ENCODE peak calls at places on chromosome 5, in seven cellular contexts. S is RWPE1, T is Calu3, W is astrocyte of the cerebellum, J is GM12878, L is B cell, R is psoas muscle. P is an unnamed sample.

GRCh38 chr5:173328896-173329369 is 719 bp upstream of the STC2 start:
- DNase-seq in S (peak; percentile 77), T (peak; percentile 76), W (no peak), R (no peak), J (no peak), L (no peak), P (peak; percentile 45)

GRCh38 chr5:173326501-173326960 is 1.7 kb downstream of the STC2 start:
- DNase-seq in T (peak; percentile 27), R (no peak), S (peak; percentile 75), J (no peak), W (peak; percentile 68), L (no peak), P (no peak)

GRCh38 chr5:107949688-107950341 is 279.1 kb upstream of the EFNA5 start:
- DNase-seq in S (no peak), R (no peak), L (no peak), T (no peak), W (no peak), J (no peak), P (no peak)

GRCh38 chr5:87263498-87263897 is 4.2 kb upstream of the RASA1 start:
- DNase-seq in S (no peak), R (no peak), T (no peak), W (no peak), J (no peak), L (no peak), P (no peak)

GRCh38 chr5:132901036-132901435 is 27.6 kb downstream of the LEAP2 start:
- DNase-seq in T (no peak), R (no peak), W (no peak), S (no peak), J (no peak), L (no peak), P (no peak)

GRCh38 chr5:153900703-153901395 is 137.9 kb downstream of the FAM114A2 start:
- DNase-seq in S (peak; percentile 85), R (no peak), W (peak; percentile 82), L (no peak), J (no peak), T (no peak), P (no peak)

GRCh38 chr5:127754259-127754658 is 51.1 kb downstream of the CCDC192 start:
- DNase-seq in W (no peak), J (no peak), T (peak; percentile 25), R (no peak), S (no peak), L (no peak), P (no peak)

GRCh38 chr5:149857499-149857898 is 87.1 kb downstream of the PDE6A start:
- DNase-seq in W (no peak), L (no peak), J (no peak), T (peak; percentile 93), S (peak; percentile 59), R (peak; percentile 97), P (no peak)

GRCh38 chr5:166369817-166370216 is 1921.6 kb upstream of the WWC1 start:
- DNase-seq in W (no peak), J (no peak), T (no peak), S (no peak), R (no peak), L (no peak), P (no peak)

GRCh38 chr5:9455826-9456434 is 89.9 kb downstream of the SEMA5A start:
- DNase-seq in L (no peak), R (no peak), J (no peak), W (no peak), S (no peak), T (no peak), P (no peak)

GRCh38 chr5:55623789-55624188 is 88.3 kb downstream of the SLC38A9 start:
- DNase-seq in T (no peak), W (no peak), S (no peak), J (no peak), L (no peak), R (no peak), P (no peak)

GRCh38 chr5:137611926-137612435 is 112.9 kb upstream of the SPOCK1 start:
- DNase-seq in W (no peak), J (no peak), T (no peak), S (no peak), R (no peak), L (no peak), P (no peak)

GRCh38 chr5:66459728-66460127 is 136.5 kb upstream of the MAST4 start:
- DNase-seq in R (no peak), J (no peak), W (no peak), S (no peak), T (no peak), L (no peak), P (no peak)

GRCh38 chr5:40735609-40736008 is 20.2 kb downstream of the TTC33 start:
- DNase-seq in R (no peak), S (no peak), T (no peak), J (no peak), L (no peak), W (no peak), P (no peak)

GRCh38 chr5:14306415-14306814 is 163.3 kb downstream of the TRIO start:
- DNase-seq in J (no peak), L (no peak), W (no peak), S (no peak), T (no peak), R (no peak), P (no peak)

GRCh38 chr5:111829701-111830100 is 72.7 kb upstream of the NREP start:
- DNase-seq in S (peak; percentile 63), R (no peak), W (peak; percentile 20), J (no peak), L (no peak), T (no peak), P (no peak)

GRCh38 chr5:154190652-154191304 is at the start of gene GALNT10:
- DNase-seq in S (peak; percentile 85), W (no peak), J (no peak), T (peak; percentile 79), R (peak; percentile 86), L (peak; percentile 95), P (peak; percentile 93)

GRCh38 chr5:102772273-102772672 is 17.2 kb downstream of the PAM start:
- DNase-seq in J (no peak), R (no peak), T (no peak), L (no peak), S (no peak), W (no peak), P (no peak)

GRCh38 chr5:172002310-172002709 is 4.1 kb downstream of the FBXW11 start:
- DNase-seq in W (no peak), S (no peak), R (no peak), J (no peak), L (no peak), T (peak; percentile 34), P (no peak)

GRCh38 chr5:146877178-146877681 is 1.3 kb downstream of the PPP2R2B start:
- DNase-seq in L (no peak), T (peak; percentile 6), R (no peak), W (no peak), J (no peak), S (no peak), P (peak; percentile 16)

GRCh38 chr5:68460147-68460760 is 244.7 kb downstream of the PIK3R1 start:
- DNase-seq in T (peak; percentile 52), S (peak; percentile 55), W (peak; percentile 58), J (no peak), R (no peak), L (peak; percentile 34), P (peak; percentile 40)

GRCh38 chr5:117089001-117089400 is 514.4 kb upstream of the SEMA6A start:
- DNase-seq in W (no peak), L (no peak), T (no peak), R (no peak), S (no peak), J (no peak), P (no peak)

GRCh38 chr5:121313886-121314285 is 537.8 kb upstream of the FTMT start:
- DNase-seq in J (no peak), S (no peak), L (no peak), T (no peak), W (no peak), R (no peak), P (no peak)

DNA sequence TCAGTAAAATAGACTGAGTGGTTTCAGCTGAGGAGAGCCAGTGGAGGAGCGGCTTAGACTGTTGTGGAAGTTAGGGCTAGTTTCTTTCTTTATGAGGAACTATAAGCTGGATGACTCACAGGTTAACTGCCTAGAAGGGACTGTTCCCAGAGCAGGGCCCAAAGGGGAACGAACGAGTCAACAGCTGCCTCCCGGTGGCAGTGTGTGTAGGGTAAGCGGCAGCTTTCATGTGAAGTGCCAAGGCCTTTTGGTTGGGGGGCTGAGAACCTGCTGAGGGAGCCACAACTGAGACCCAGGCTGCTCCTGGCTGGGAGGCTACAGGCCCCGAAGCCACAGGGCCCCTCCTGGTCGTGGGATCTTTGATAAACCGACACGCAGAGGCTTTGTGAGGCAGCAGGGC is 7.0 kb downstream of the SQSTM1 start:
- DNase-seq in J (no peak), T (no peak), W (no peak), L (peak; percentile 17), S (peak; percentile 41), R (peak; percentile 77), P (no peak)
- TF ChIP-seq CTCF in J (no peak), T (no peak), W (no peak), L (no peak), S (no peak), R (no peak), P (no peak)

GRCh38 chr5:58891072-58891970 is 308.4 kb downstream of the RAB3C start:
- DNase-seq in S (peak; percentile 84), L (peak; percentile 51), J (no peak), R (peak; percentile 83), T (peak; percentile 59), W (peak; percentile 51), P (peak; percentile 48)
- TF ChIP-seq CTCF in S (peak; percentile 90), L (peak; percentile 74), J (peak; percentile 69), R (peak; percentile 68), T (peak; percentile 30), W (peak; percentile 70), P (peak; percentile 72)

DNA sequence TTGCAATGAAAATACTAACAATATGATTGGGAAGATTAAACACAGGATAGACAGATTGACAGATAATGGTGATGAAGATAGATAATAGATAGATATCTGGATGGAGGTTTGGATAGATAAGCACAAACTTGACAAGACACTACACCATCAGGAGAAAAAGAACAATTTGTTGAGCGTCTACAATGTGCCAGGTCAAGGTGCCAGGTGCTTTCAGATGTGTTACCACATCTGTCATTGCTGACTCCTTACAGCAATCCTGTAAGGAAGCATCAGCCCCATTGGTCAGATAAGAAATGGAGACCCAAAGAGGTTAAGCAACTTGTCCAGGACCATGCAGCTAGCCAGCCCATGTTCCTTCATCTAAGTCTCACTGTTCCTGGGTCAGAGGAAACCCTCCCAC is 1.6 kb upstream of the GABRP start:
- DNase-seq in J (no peak), S (no peak), L (no peak), T (no peak), R (no peak), W (no peak), P (no peak)
- TF ChIP-seq CTCF in J (no peak), S (no peak), L (no peak), T (no peak), R (no peak), W (no peak), P (no peak)

DNA sequence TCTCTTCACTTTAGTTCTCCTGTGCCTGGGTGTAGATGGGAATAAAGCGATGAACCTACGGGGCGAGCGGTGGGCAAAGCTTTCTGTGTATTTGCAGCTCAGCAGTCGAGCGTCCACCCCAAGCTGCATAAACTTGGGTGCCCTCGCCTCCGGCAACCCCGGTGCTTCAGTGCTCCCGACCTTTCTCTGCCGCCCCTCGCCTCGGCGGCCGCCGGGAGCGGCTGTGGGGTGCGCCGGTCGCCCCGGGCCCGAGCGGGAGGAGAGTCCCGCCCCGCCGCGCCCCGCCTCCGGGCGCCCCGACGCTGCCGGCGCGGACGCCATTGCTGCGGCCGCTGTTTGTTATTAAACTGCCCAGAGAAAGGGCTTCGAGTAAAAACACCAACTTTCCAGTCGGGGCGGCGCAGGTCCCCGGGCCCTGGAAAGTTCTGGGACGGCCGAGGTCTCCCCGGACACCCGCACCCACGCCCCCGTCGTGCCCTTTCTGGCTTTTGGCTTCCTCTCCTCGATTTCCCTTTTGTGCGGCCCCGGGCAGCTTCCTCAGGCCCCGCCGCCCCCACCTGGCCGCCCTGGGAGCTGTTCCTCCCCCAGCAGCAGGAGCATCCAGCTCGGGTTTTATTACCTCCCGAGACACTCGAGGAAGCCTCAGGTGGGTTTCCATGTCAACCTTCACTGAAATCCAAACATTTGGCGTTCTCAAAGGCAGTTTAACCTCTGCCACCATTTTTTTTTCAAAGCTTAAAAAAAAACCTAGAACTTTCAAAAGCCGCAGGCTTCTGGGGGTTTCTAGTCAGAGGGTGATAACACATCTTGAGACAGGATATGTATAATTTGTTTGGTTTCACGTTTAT is 334.3 kb downstream of the CWC27 start:
- DNase-seq in W (peak; percentile 37), L (peak; percentile 77), S (peak; percentile 60), R (peak; percentile 71), J (no peak), T (peak; percentile 71), P (peak; percentile 80)
- TF ChIP-seq CTCF in W (peak; percentile 30), L (no peak), S (peak; percentile 53), R (peak; percentile 25), J (no peak), T (peak; percentile 29), P (peak; percentile 32)